ENCODE peak calls at places on chromosomes 11 and 22, in four cellular contexts. S is K562, T is SK-N-SH, U is HepG2. D is an unnamed sample.

GRCh38 chr11:77154381-77155081 is 26.5 kb downstream of the MYO7A start:
- DNase-seq in S (no peak), T (no peak), U (no peak), D (no peak)

GRCh38 chr22:27651486-27651885 is 150.1 kb downstream of the MN1 start:
- DNase-seq in S (no peak), T (no peak), U (no peak), D (no peak)

GRCh38 chr11:32259641-32260081 is 168.8 kb downstream of the RCN1 start:
- DNase-seq in S (peak; percentile 13), T (no peak), U (no peak), D (no peak)

GRCh38 chr11:83159901-83160865 is 3.3 kb downstream of the PCF11 start:
- DNase-seq in S (no peak), T (no peak), U (no peak), D (no peak)

GRCh38 chr22:30606455-30607299 is at the start of gene TCN2:
- DNase-seq in S (peak; percentile 73), T (peak; percentile 80), U (peak; percentile 41), D (no peak)

GRCh38 chr11:38345286-38345685 is 1747.2 kb upstream of the RAG2 start:
- DNase-seq in S (no peak), T (no peak), U (peak; percentile 2), D (no peak)

GRCh38 chr11:61967924-61968757 is 707 bp upstream of the FTH1 start:
- DNase-seq in S (peak; percentile 69), T (peak; percentile 61), U (peak; percentile 53), D (no peak)

GRCh38 chr11:61951484-61952135 is 1.5 kb downstream of the BEST1 start:
- DNase-seq in S (no peak), T (no peak), U (no peak), D (no peak)

GRCh38 chr11:94088906-94089305 is 39.7 kb upstream of the PANX1 start:
- DNase-seq in S (no peak), T (no peak), U (no peak), D (no peak)

GRCh38 chr22:24142831-24143230 is 38.5 kb upstream of the SUSD2 start:
- DNase-seq in S (no peak), T (no peak), U (no peak), D (no peak)

GRCh38 chr11:1810761-1811160 is 24.0 kb upstream of the SYT8 start:
- DNase-seq in S (no peak), T (no peak), U (no peak), D (no peak)

GRCh38 chr22:35905894-35906293 is 122.7 kb downstream of the RBFOX2 start:
- DNase-seq in S (no peak), T (no peak), U (no peak), D (no peak)

GRCh38 chr22:30893434-30894370 is 74.9 kb downstream of the MORC2 start:
- DNase-seq in S (no peak), T (no peak), U (no peak), D (no peak)

GRCh38 chr11:122863704-122864326 is 18.7 kb upstream of the JHY start:
- DNase-seq in S (peak; percentile 41), T (peak; percentile 60), U (no peak), D (peak; percentile 37)

GRCh38 chr11:126817096-126817495 is 183.5 kb downstream of the KIRREL3 start:
- DNase-seq in S (no peak), T (no peak), U (no peak), D (no peak)

GRCh38 chr22:29994027-29994715 is 86.1 kb upstream of the HORMAD2 start:
- DNase-seq in S (no peak), T (peak; percentile 14), U (peak; percentile 62), D (no peak)

GRCh38 chr11:30991802-30992512 is 377.6 kb downstream of the DCDC1 start:
- DNase-seq in S (no peak), T (no peak), U (no peak), D (no peak)

GRCh38 chr11:119622454-119623143 is 106.4 kb downstream of the NECTIN1 start:
- DNase-seq in S (no peak), T (no peak), U (no peak), D (no peak)

GRCh38 chr11:7688238-7688826 is 15.0 kb upstream of the CYB5R2 start:
- DNase-seq in S (peak; percentile 18), T (peak; percentile 52), U (peak; percentile 16), D (peak; percentile 12)

GRCh38 chr11:110130642-110131238 is 37.5 kb downstream of the ZC3H12C start:
- DNase-seq in S (peak; percentile 32), T (peak; percentile 49), U (no peak), D (no peak)

GRCh38 chr11:7977251-7977917 is 9.8 kb upstream of the EIF3F start:
- DNase-seq in S (no peak), T (no peak), U (no peak), D (no peak)

GRCh38 chr11:61601512-61601911 is 20.6 kb upstream of the SYT7 start:
- DNase-seq in S (no peak), T (no peak), U (peak; percentile 88), D (no peak)

GRCh38 chr11:69525516-69526452 is 44.3 kb downstream of the LINC01488 start:
- DNase-seq in S (no peak), T (no peak), U (no peak), D (no peak)

GRCh38 chr11:94769897-94770296 is 1.7 kb downstream of the AMOTL1 start:
- DNase-seq in S (no peak), T (no peak), U (no peak), D (no peak)

GRCh38 chr11:109956124-109956793 is 136.9 kb upstream of the ZC3H12C start:
- DNase-seq in S (no peak), T (no peak), U (no peak), D (no peak)

GRCh38 chr11:62125881-62126280 is 2.1 kb downstream of the INCENP start:
- DNase-seq in S (peak; percentile 28), T (no peak), U (no peak), D (no peak)

GRCh38 chr11:61820174-61820573 is 3.4 kb upstream of the FADS1 start:
- DNase-seq in S (no peak), T (no peak), U (peak; percentile 33), D (no peak)

GRCh38 chr11:75107187-75107586 is 10.5 kb upstream of the OR2AT4 start:
- DNase-seq in S (peak; percentile 64), T (no peak), U (no peak), D (no peak)

GRCh38 chr22:29757096-29757495 is 9.7 kb downstream of the ZMAT5 start:
- DNase-seq in S (no peak), T (no peak), U (no peak), D (no peak)

GRCh38 chr11:23688835-23689234 is 808.0 kb upstream of the LUZP2 start:
- DNase-seq in S (no peak), T (no peak), U (no peak), D (no peak)
- TF ChIP-seq ELF1 in S (no peak), T (no peak), U (no peak), D (no peak)

GRCh38 chr11:80320226-80320625 is 879.4 kb upstream of the TENM4 start:
- DNase-seq in S (no peak), T (no peak), U (no peak), D (no peak)
- TF ChIP-seq ELF1 in S (no peak), T (no peak), U (no peak), D (no peak)

DNA sequence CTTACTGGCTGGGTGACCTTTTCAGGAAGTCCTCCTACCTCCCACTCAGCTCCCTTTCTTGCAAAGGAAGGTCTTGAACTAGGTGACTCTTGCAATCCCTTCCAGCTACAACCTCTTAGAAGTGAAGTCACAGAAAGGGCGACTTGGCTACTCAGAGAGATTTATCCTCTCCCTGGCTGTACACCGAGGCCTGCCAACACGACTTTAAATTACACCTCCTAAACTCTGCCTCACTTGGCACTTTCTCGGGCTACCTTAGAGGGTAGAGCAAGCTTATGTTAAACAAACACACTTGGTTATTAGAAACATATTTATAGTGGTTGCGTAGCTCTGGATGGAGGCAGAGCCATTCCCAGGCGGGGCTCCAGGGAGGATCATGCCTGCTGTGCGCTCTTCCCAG is 358.4 kb downstream of the BUD13 start:
- DNase-seq in S (no peak), T (no peak), U (no peak), D (no peak)
- TF ChIP-seq ELF1 in S (no peak), T (no peak), U (no peak), D (no peak)

DNA sequence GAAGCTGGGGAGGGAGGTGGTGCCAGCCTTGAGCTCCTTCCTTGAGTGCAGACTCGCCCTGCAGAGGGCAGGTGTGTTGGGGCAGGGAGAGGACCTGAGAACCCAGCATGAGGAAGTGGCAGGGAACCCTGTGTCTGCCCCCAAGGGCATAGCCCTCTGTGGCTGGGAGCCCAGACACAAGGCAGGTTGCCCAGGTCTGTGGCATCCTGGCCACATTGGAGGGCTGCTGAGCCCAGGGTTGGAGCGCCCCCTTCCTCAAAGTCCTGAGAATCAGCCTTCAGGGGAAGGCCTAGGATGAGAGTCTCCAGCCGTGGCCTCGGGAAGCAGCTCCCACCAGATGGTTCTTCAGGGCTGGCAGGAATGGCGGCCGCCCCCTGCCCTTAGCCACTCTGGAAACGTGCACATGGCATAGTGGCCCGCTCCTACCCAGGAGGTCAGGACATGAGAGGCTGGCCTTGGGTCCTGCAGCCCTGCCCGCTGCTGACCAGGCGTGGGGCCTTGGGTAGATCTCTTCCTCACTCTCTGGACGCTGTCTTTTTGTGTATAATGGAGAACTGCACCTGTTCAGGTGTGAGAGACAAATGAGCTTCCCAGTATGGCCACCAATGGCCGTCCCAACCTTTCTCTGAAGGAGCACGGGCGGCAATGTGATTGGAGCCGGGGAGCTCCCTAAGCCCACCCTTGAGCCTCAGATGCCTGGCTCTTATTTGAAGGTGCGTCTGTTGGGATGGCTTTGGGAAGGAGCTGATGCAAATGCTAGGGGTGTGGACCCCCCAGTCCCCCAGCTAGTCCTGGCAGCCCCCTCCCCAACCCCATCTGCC is 4.5 kb upstream of the CDC42BPG start:
- DNase-seq in S (peak; percentile 33), T (no peak), U (no peak), D (no peak)
- TF ChIP-seq ELF1 in S (no peak), T (no peak), U (no peak), D (no peak)

GRCh38 chr22:46795845-46796565 is 33.6 kb downstream of the TBC1D22A start:
- DNase-seq in S (no peak), T (no peak), U (no peak), D (no peak)

GRCh38 chr22:46793497-46793896 is 31.0 kb downstream of the TBC1D22A start:
- DNase-seq in S (no peak), T (no peak), U (no peak), D (no peak)

GRCh38 chr22:46794067-46794466 is 31.6 kb downstream of the TBC1D22A start:
- DNase-seq in S (no peak), T (no peak), U (no peak), D (no peak)

GRCh38 chr22:46795140-46795539 is 32.7 kb downstream of the TBC1D22A start:
- DNase-seq in S (no peak), T (no peak), U (no peak), D (no peak)

DNA sequence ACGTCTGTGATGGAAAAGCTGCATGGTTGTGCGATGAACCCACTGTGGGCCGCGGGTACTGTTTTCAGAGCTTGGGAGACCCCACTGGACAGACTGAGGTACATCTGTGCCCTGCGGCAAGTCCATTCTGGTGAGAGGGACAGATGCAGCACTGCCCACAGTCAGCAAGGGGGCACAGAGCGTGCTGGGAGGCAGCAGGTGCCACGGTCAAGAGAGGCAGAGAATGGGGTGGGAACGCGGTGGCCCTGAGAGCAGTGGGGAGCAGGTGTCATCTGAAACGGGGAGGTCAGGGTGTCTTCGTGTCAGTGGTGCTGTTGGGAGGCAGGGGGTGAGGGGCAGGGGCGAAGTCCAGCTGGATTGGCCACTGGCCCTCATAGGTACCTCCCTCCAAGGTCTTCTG is 32.0 kb downstream of the TBC1D22A start:
- DNase-seq in S (no peak), T (no peak), U (no peak), D (no peak)
- TF ChIP-seq ELF1 in S (no peak), T (no peak), U (no peak), D (no peak)